ENCODE peak calls at places on chromosomes 1 and 21, in ten cellular contexts. X is activated effector memory CD4-positive, alpha-beta T cell treated with anti-CD3 and anti-CD28 coated beads, Interleukin-2, amount 50 U/mL, for 16 hours; A is kidney tubule cell; L is T-helper 1 cell; H is A673; I is GDM1; N is GM10248; Q is left lung; E is RWPE1; M is activated CD4-positive, alpha-beta T cell treated with anti-CD3 and anti-CD28 coated beads for 24 hours. P is an unnamed sample.

GRCh38 chr1:65773391-65773790 is 19.3 kb upstream of the PDE4B start:
- DNase-seq in H (no peak), Q (no peak), I (no peak), E (no peak), M (no peak), X (no peak), L (no peak), N (no peak), A (peak), P (no peak)

GRCh38 chr1:197159461-197159860 is 13.0 kb upstream of the ASPM start:
- DNase-seq in I (no peak), X (no peak), E (no peak), H (no peak), Q (no peak), N (no peak), A (no peak), L (no peak), M (no peak), P (no peak)

GRCh38 chr21:45334591-45335081 is 46.9 kb upstream of the POFUT2 start:
- DNase-seq in E (no peak), Q (peak), N (no peak), H (no peak), L (no peak), A (no peak), M (no peak), X (no peak), I (no peak), P (no peak)

GRCh38 chr1:235867903-235868469 is 1.3 kb upstream of the LYST start:
- DNase-seq in I (no peak), L (peak), N (peak), H (no peak), X (peak), M (no peak), E (no peak), Q (no peak), A (peak), P (no peak)

GRCh38 chr1:177281901-177282300 is 111.1 kb downstream of the BRINP2 start:
- DNase-seq in A (no peak), X (no peak), M (no peak), L (no peak), H (no peak), Q (no peak), N (no peak), E (no peak), I (no peak), P (no peak)

GRCh38 chr21:46255166-46255565 is 26.6 kb upstream of the LSS start:
- DNase-seq in N (no peak), M (no peak), X (no peak), H (no peak), Q (no peak), E (no peak), I (no peak), L (no peak), A (no peak), P (no peak)

GRCh38 chr21:44869860-44870747 is 3.4 kb downstream of the PTTG1IP start:
- DNase-seq in H (no peak), Q (peak), N (no peak), I (no peak), A (peak), E (peak), X (no peak), M (no peak), L (no peak), P (no peak)

GRCh38 chr1:171898956-171899355 is 57.7 kb downstream of the DNM3 start:
- DNase-seq in E (peak), N (no peak), L (no peak), M (no peak), X (no peak), Q (no peak), A (peak), H (no peak), I (no peak), P (no peak)

GRCh38 chr1:170707959-170708666 is 44.2 kb downstream of the PRRX1 start:
- DNase-seq in A (peak), E (peak), Q (no peak), L (no peak), H (peak), N (no peak), X (no peak), I (no peak), M (no peak), P (no peak)

P was measured in HL-60.